ENCODE peak calls at places on chromosome 21, in eight cellular contexts. X is GM23338; Z is CD4-positive, CD25-positive, alpha-beta regulatory T cell; R is MCF 10A; J is ecto neural progenitor cell; W is GM10248; L is RCC 7860; D is BE2C. V is an unnamed sample.

GRCh38 chr21:42925114-42925907 is at the start of gene ERVH48-1:
- DNase-seq in X (peak), Z (peak), R (no peak), J (peak), W (no peak), L (no peak), D (no peak), V (no peak)

GRCh38 chr21:24205317-24205716 is 1402.0 kb downstream of the MRPL39 start:
- DNase-seq in X (no peak), Z (no peak), R (no peak), J (no peak), W (no peak), L (no peak), D (no peak), V (no peak)

GRCh38 chr21:42238185-42238934 is 19.4 kb downstream of the ABCG1 start:
- DNase-seq in X (no peak), Z (peak), R (no peak), J (no peak), W (no peak), L (no peak), D (no peak), V (no peak)

GRCh38 chr21:15126948-15127347 is 62.1 kb upstream of the NRIP1 start:
- DNase-seq in X (no peak), Z (no peak), R (no peak), J (no peak), W (no peak), L (no peak), D (no peak), V (no peak)

GRCh38 chr21:32520885-32521735 is 64.2 kb downstream of the TCP10L start:
- DNase-seq in X (no peak), Z (no peak), R (peak), J (no peak), W (no peak), L (peak), D (peak), V (peak)

GRCh38 chr21:45611296-45611695 is 32.2 kb upstream of the PCBP3 start:
- DNase-seq in X (no peak), Z (no peak), R (no peak), J (no peak), W (no peak), L (no peak), D (no peak), V (no peak)

GRCh38 chr21:15289896-15290841 is 225.4 kb upstream of the NRIP1 start:
- DNase-seq in X (peak), Z (no peak), R (no peak), J (peak), W (no peak), L (no peak), D (peak), V (peak)

GRCh38 chr21:45281411-45282282 is 6.0 kb downstream of the POFUT2 start:
- DNase-seq in X (no peak), Z (no peak), R (no peak), J (peak), W (no peak), L (no peak), D (no peak), V (peak)

GRCh38 chr21:34890724-34891609 is 158.1 kb downstream of the RUNX1 start:
- DNase-seq in X (peak), Z (no peak), R (no peak), J (peak), W (no peak), L (no peak), D (no peak), V (no peak)

GRCh38 chr21:26686278-26686677 is 113.2 kb upstream of the CYYR1 start:
- DNase-seq in X (peak), Z (peak), R (peak), J (no peak), W (no peak), L (peak), D (peak), V (no peak)

GRCh38 chr21:31644648-31645047 is 14.8 kb upstream of the SOD1 start:
- DNase-seq in X (no peak), Z (no peak), R (no peak), J (no peak), W (no peak), L (no peak), D (no peak), V (no peak)

GRCh38 chr21:26834181-26834945 is 10.8 kb downstream of the ADAMTS1 start:
- DNase-seq in X (peak), Z (no peak), R (no peak), J (no peak), W (no peak), L (no peak), D (no peak), V (no peak)

V was measured in glutamatergic neuron.